ENCODE peak calls at places on chromosomes 11 and 22, in four cellular contexts. L is K562, X is WTC11, G is HepG2. R is an unnamed sample.

GRCh38 chr22:30574095-30574981 is at the start of gene GAL3ST1:
- DNase-seq in X (peak; percentile 61), L (no peak), G (peak; percentile 77), R (no peak)

GRCh38 chr11:111269146-111269868 is 23.8 kb downstream of the POU2AF2 start:
- DNase-seq in L (no peak), X (no peak), G (peak; percentile 81), R (no peak)

GRCh38 chr22:31122532-31123291 is at the start of gene INPP5J:
- DNase-seq in X (peak; percentile 65), G (peak; percentile 44), L (no peak), R (peak; percentile 88)

GRCh38 chr22:35148381-35148780 is 82.4 kb downstream of the ISX start:
- DNase-seq in L (no peak), G (no peak), X (no peak), R (no peak)

GRCh38 chr11:69368119-69368880 is 74.3 kb downstream of the MYEOV start:
- DNase-seq in G (no peak), L (no peak), X (no peak), R (no peak)

GRCh38 chr11:118146554-118146953 is 6.1 kb downstream of the SCN4B start:
- DNase-seq in L (no peak), X (no peak), G (no peak), R (no peak)

GRCh38 chr11:3920148-3920852 is 64.8 kb downstream of the STIM1 start:
- DNase-seq in L (no peak), G (no peak), X (no peak), R (no peak)

GRCh38 chr22:30434775-30435315 is 9.3 kb downstream of the MTFP1 start:
- DNase-seq in L (no peak), X (no peak), G (peak; percentile 62), R (no peak)

GRCh38 chr11:70503878-70504240 is 105.5 kb downstream of the CTTN start:
- DNase-seq in X (no peak), L (peak; percentile 30), G (no peak), R (no peak)

GRCh38 chr22:42108848-42109247 is 18.3 kb upstream of the NDUFA6 start:
- DNase-seq in G (no peak), L (no peak), X (no peak), R (no peak)

GRCh38 chr11:123233280-123233977 is 38.4 kb upstream of the CLMP start:
- DNase-seq in G (no peak), X (no peak), L (no peak), R (no peak)

GRCh38 chr11:116331381-116331780 is 441.4 kb downstream of the BUD13 start:
- DNase-seq in L (no peak), X (no peak), G (no peak), R (no peak)

GRCh38 chr11:3880724-3881123 is 25.3 kb downstream of the STIM1 start:
- DNase-seq in L (no peak), X (no peak), G (peak; percentile 65), R (no peak)

GRCh38 chr11:3092603-3093141 is 35.4 kb upstream of the CARS1 start:
- DNase-seq in G (no peak), X (no peak), L (no peak), R (no peak)

GRCh38 chr11:94781822-94782221 is 13.7 kb downstream of the AMOTL1 start:
- DNase-seq in G (no peak), X (no peak), L (no peak), R (no peak)

GRCh38 chr11:107018274-107018901 is at the start of gene GUCY1A2:
- DNase-seq in L (no peak), G (no peak), X (peak; percentile 46), R (peak; percentile 42)

GRCh38 chr22:35972559-35972958 is 56.1 kb downstream of the RBFOX2 start:
- DNase-seq in X (no peak), G (no peak), L (no peak), R (no peak)

GRCh38 chr11:111671383-111671782 is 69.1 kb downstream of the SIK2 start:
- DNase-seq in L (no peak), X (no peak), G (no peak), R (no peak)

GRCh38 chr11:2077061-2077802 is 62.0 kb downstream of the IGF2 start:
- DNase-seq in X (no peak), G (peak; percentile 55), L (no peak), R (no peak)

GRCh38 chr11:122853971-122854446 is 15.7 kb downstream of the CRTAM start:
- DNase-seq in L (peak; percentile 36), G (peak; percentile 66), X (peak; percentile 39), R (peak; percentile 76)

GRCh38 chr11:90856790-90857189 is 633.9 kb upstream of the CHORDC1 start:
- DNase-seq in L (no peak), G (no peak), X (no peak), R (no peak)

GRCh38 chr11:762421-763072 is 14.7 kb downstream of the GATD1 start:
- DNase-seq in L (peak; percentile 36), G (no peak), X (no peak), R (no peak)

GRCh38 chr11:109853156-109853776 is 239.9 kb upstream of the ZC3H12C start:
- DNase-seq in X (no peak), G (peak; percentile 15), L (peak; percentile 23), R (peak; percentile 18)

GRCh38 chr22:43090130-43090789 is 1.1 kb upstream of the TTLL1 start:
- DNase-seq in L (peak; percentile 64), G (peak; percentile 88), X (no peak), R (peak; percentile 69)

GRCh38 chr22:28883917-28884753 is 763 bp downstream of the ZNRF3 start:
- DNase-seq in L (peak; percentile 47), G (no peak), X (peak; percentile 63), R (peak; percentile 55)

GRCh38 chr11:120182357-120182756 is 28.5 kb upstream of the OAF start:
- DNase-seq in G (no peak), L (no peak), X (no peak), R (no peak)

GRCh38 chr22:39426380-39427043 is 26.9 kb downstream of the TAB1 start:
- DNase-seq in X (no peak), L (no peak), G (no peak), R (no peak)
- TF ChIP-seq ELF4 in X (no peak), L (no peak), G (no peak), R (no peak)

GRCh38 chr11:93652161-93652597 is 9.3 kb upstream of the CEP295 start:
- DNase-seq in G (peak; percentile 17), L (peak; percentile 36), X (no peak), R (peak; percentile 49)
- TF ChIP-seq ELF4 in G (no peak), L (no peak), X (no peak), R (no peak)

DNA sequence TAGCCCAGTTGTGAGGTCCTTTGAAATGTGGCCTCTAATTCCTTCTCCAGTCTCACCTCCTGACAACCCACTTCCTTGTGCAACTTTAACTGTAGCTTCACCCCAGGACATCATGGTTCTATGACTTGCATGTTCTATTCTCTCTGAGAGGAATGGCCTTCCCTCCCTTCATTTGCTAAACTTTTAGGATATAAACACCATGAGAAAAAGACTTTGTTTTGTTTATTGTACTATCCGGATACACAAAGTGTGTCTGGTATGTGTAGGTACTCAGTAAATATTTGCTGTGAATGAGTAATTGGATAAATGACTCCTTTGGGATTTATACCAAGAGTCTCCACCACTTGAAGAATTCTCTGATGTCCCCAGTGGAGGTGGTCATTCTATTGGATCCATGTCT is 547.6 kb downstream of the INSC start:
- DNase-seq in X (no peak), L (no peak), G (no peak), R (no peak)
- TF ChIP-seq ELF4 in X (no peak), L (no peak), G (no peak), R (no peak)

DNA sequence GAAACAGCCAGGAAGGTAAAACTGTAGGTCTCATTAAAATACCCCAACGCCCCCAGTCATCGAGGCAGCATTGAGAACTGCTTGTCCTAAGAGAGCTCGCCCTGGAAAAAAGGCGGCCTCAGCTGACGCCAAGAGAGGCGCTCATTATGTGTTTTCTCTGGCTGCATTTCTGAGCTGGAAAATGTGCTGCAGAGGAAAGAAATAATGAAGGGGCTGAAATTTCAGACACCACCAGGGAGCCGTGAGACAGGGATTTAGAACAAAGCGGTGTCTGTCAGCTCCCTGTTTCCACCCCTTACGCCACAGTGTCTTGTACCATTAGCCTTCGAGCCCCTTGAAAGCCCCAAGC is 14.4 kb downstream of the USH1C start:
- DNase-seq in L (no peak), G (no peak), X (no peak), R (no peak)
- TF ChIP-seq ELF4 in L (no peak), G (no peak), X (no peak), R (no peak)